ENCODE peak calls at places on chromosomes 16 and 17, in seven cellular contexts. One of them, this sample, is unnamed.

GRCh38 chr17:80034977-80035686 is 540 bp downstream of the TBC1D16 start:
- DNase-seq in sigmoid colon: no peak
- DNase-seq in KBM-7: peak
- DNase-seq in SK-N-SH: no peak
- DNase-seq in dorsolateral prefrontal cortex: no peak
- DNase-seq in sciatic nerve: no peak
- DNase-seq in GM04504: no peak
- DNase-seq in this sample: no peak

GRCh38 chr16:87534030-87534653 is 41.3 kb upstream of the ZCCHC14 start:
- DNase-seq in GM04504: no peak
- DNase-seq in SK-N-SH: no peak
- DNase-seq in KBM-7: no peak
- DNase-seq in sciatic nerve: no peak
- DNase-seq in dorsolateral prefrontal cortex: no peak
- DNase-seq in sigmoid colon: no peak
- DNase-seq in this sample: no peak

GRCh38 chr17:7177954-7178477 is 1.2 kb downstream of the ASGR1 start:
- DNase-seq in KBM-7: peak
- DNase-seq in SK-N-SH: peak
- DNase-seq in sciatic nerve: no peak
- DNase-seq in dorsolateral prefrontal cortex: no peak
- DNase-seq in GM04504: no peak
- DNase-seq in sigmoid colon: peak
- DNase-seq in this sample: peak

GRCh38 chr17:45332989-45333701 is 16.3 kb upstream of the MAP3K14 start:
- DNase-seq in sigmoid colon: peak
- DNase-seq in sciatic nerve: peak
- DNase-seq in KBM-7: peak
- DNase-seq in SK-N-SH: no peak
- DNase-seq in GM04504: no peak
- DNase-seq in dorsolateral prefrontal cortex: no peak
- DNase-seq in this sample: no peak

GRCh38 chr16:68529608-68529930 is 9.5 kb upstream of the ZFP90 start:
- DNase-seq in SK-N-SH: no peak
- DNase-seq in sciatic nerve: no peak
- DNase-seq in GM04504: no peak
- DNase-seq in dorsolateral prefrontal cortex: no peak
- DNase-seq in KBM-7: no peak
- DNase-seq in sigmoid colon: peak
- DNase-seq in this sample: no peak

GRCh38 chr16:11208916-11209665 is 46.9 kb downstream of the SOCS1 start:
- DNase-seq in SK-N-SH: no peak
- DNase-seq in GM04504: no peak
- DNase-seq in dorsolateral prefrontal cortex: no peak
- DNase-seq in KBM-7: peak
- DNase-seq in sigmoid colon: no peak
- DNase-seq in sciatic nerve: no peak
- DNase-seq in this sample: no peak

GRCh38 chr16:85316944-85317343 is 204.7 kb upstream of the CIBAR2 start:
- DNase-seq in KBM-7: no peak
- DNase-seq in dorsolateral prefrontal cortex: no peak
- DNase-seq in SK-N-SH: no peak
- DNase-seq in GM04504: no peak
- DNase-seq in sigmoid colon: no peak
- DNase-seq in sciatic nerve: no peak
- DNase-seq in this sample: no peak

GRCh38 chr16:74667215-74667765 is 613 bp upstream of the RFWD3 start:
- DNase-seq in KBM-7: peak
- DNase-seq in sciatic nerve: peak
- DNase-seq in GM04504: no peak
- DNase-seq in SK-N-SH: peak
- DNase-seq in sigmoid colon: peak
- DNase-seq in dorsolateral prefrontal cortex: peak
- DNase-seq in this sample: no peak

GRCh38 chr17:61469474-61469873 is 17.3 kb downstream of the TBX4 start:
- DNase-seq in KBM-7: no peak
- DNase-seq in sigmoid colon: peak
- DNase-seq in SK-N-SH: no peak
- DNase-seq in GM04504: no peak
- DNase-seq in sciatic nerve: peak
- DNase-seq in dorsolateral prefrontal cortex: no peak
- DNase-seq in this sample: no peak

GRCh38 chr17:47621293-47622178 is 28.2 kb upstream of the KPNB1 start:
- DNase-seq in SK-N-SH: no peak
- DNase-seq in sigmoid colon: peak
- DNase-seq in KBM-7: no peak
- DNase-seq in dorsolateral prefrontal cortex: no peak
- DNase-seq in sciatic nerve: no peak
- DNase-seq in GM04504: peak
- DNase-seq in this sample: no peak

GRCh38 chr17:63550816-63551639 is 751 bp downstream of the DCAF7 start:
- DNase-seq in dorsolateral prefrontal cortex: no peak
- DNase-seq in sigmoid colon: no peak
- DNase-seq in sciatic nerve: no peak
- DNase-seq in KBM-7: peak
- DNase-seq in GM04504: no peak
- DNase-seq in SK-N-SH: peak
- DNase-seq in this sample: no peak

GRCh38 chr16:85125570-85126382 is 13.5 kb upstream of the CIBAR2 start:
- DNase-seq in dorsolateral prefrontal cortex: no peak
- DNase-seq in GM04504: no peak
- DNase-seq in sigmoid colon: no peak
- DNase-seq in KBM-7: no peak
- DNase-seq in SK-N-SH: no peak
- DNase-seq in sciatic nerve: no peak
- DNase-seq in this sample: no peak

GRCh38 chr17:43092891-43093290 is 32.3 kb downstream of the BRCA1 start:
- DNase-seq in KBM-7: no peak
- DNase-seq in GM04504: peak
- DNase-seq in sigmoid colon: no peak
- DNase-seq in sciatic nerve: no peak
- DNase-seq in SK-N-SH: no peak
- DNase-seq in dorsolateral prefrontal cortex: no peak
- DNase-seq in this sample: no peak

GRCh38 chr16:65904361-65904760 is 462.1 kb upstream of the CDH5 start:
- DNase-seq in dorsolateral prefrontal cortex: no peak
- DNase-seq in KBM-7: no peak
- DNase-seq in GM04504: no peak
- DNase-seq in sciatic nerve: no peak
- DNase-seq in SK-N-SH: no peak
- DNase-seq in sigmoid colon: no peak
- DNase-seq in this sample: no peak

GRCh38 chr17:82972836-82973372 is 106.5 kb upstream of the METRNL start:
- DNase-seq in SK-N-SH: peak
- DNase-seq in KBM-7: no peak
- DNase-seq in sigmoid colon: no peak
- DNase-seq in GM04504: no peak
- DNase-seq in sciatic nerve: no peak
- DNase-seq in dorsolateral prefrontal cortex: no peak
- DNase-seq in this sample: no peak

GRCh38 chr17:38967290-38967738 is at the start of gene FBXO47:
- DNase-seq in SK-N-SH: no peak
- DNase-seq in KBM-7: no peak
- DNase-seq in sciatic nerve: peak
- DNase-seq in sigmoid colon: peak
- DNase-seq in GM04504: peak
- DNase-seq in dorsolateral prefrontal cortex: peak
- DNase-seq in this sample: no peak

GRCh38 chr17:82534401-82534812 is 14.9 kb downstream of the FOXK2 start:
- DNase-seq in SK-N-SH: no peak
- DNase-seq in sciatic nerve: no peak
- DNase-seq in sigmoid colon: no peak
- DNase-seq in KBM-7: no peak
- DNase-seq in GM04504: no peak
- DNase-seq in dorsolateral prefrontal cortex: no peak
- DNase-seq in this sample: no peak

GRCh38 chr16:29126057-29126494 is 141.2 kb downstream of the LAT start:
- DNase-seq in KBM-7: peak
- DNase-seq in dorsolateral prefrontal cortex: no peak
- DNase-seq in GM04504: no peak
- DNase-seq in sciatic nerve: no peak
- DNase-seq in SK-N-SH: no peak
- DNase-seq in sigmoid colon: no peak
- DNase-seq in this sample: no peak

GRCh38 chr17:34098712-34099111 is 156.4 kb upstream of the CCL2 start:
- DNase-seq in dorsolateral prefrontal cortex: no peak
- DNase-seq in KBM-7: no peak
- DNase-seq in sigmoid colon: no peak
- DNase-seq in sciatic nerve: no peak
- DNase-seq in SK-N-SH: no peak
- DNase-seq in GM04504: no peak
- DNase-seq in this sample: no peak

GRCh38 chr17:34503804-34504203 is 75.6 kb upstream of the TMEM132E start:
- DNase-seq in SK-N-SH: no peak
- DNase-seq in dorsolateral prefrontal cortex: peak
- DNase-seq in sciatic nerve: no peak
- DNase-seq in KBM-7: no peak
- DNase-seq in GM04504: no peak
- DNase-seq in sigmoid colon: no peak
- DNase-seq in this sample: no peak

GRCh38 chr17:1644493-1645206 is 882 bp downstream of the SCARF1 start:
- DNase-seq in KBM-7: peak
- DNase-seq in SK-N-SH: no peak
- DNase-seq in sigmoid colon: no peak
- DNase-seq in GM04504: peak
- DNase-seq in sciatic nerve: no peak
- DNase-seq in dorsolateral prefrontal cortex: no peak
- DNase-seq in this sample: no peak

GRCh38 chr17:32523017-32523680 is 36.4 kb downstream of the CDK5R1 start:
- DNase-seq in KBM-7: no peak
- DNase-seq in GM04504: no peak
- DNase-seq in dorsolateral prefrontal cortex: no peak
- DNase-seq in SK-N-SH: no peak
- DNase-seq in sigmoid colon: peak
- DNase-seq in sciatic nerve: no peak
- DNase-seq in this sample: no peak

GRCh38 chr17:42387663-42388380 is 420 bp downstream of the STAT3 start:
- DNase-seq in SK-N-SH: peak
- DNase-seq in sigmoid colon: peak
- DNase-seq in dorsolateral prefrontal cortex: no peak
- DNase-seq in KBM-7: peak
- DNase-seq in GM04504: no peak
- DNase-seq in sciatic nerve: peak
- DNase-seq in this sample: no peak

GRCh38 chr16:56984639-56985038 is 4.7 kb upstream of the NLRC5 start:
- DNase-seq in sigmoid colon: no peak
- DNase-seq in dorsolateral prefrontal cortex: no peak
- DNase-seq in SK-N-SH: no peak
- DNase-seq in sciatic nerve: no peak
- DNase-seq in GM04504: no peak
- DNase-seq in KBM-7: no peak
- DNase-seq in this sample: no peak

GRCh38 chr16:4659363-4660353 is 33.7 kb upstream of the NUDT16L1 start:
- DNase-seq in SK-N-SH: no peak
- DNase-seq in dorsolateral prefrontal cortex: no peak
- DNase-seq in sciatic nerve: no peak
- DNase-seq in GM04504: no peak
- DNase-seq in KBM-7: no peak
- DNase-seq in sigmoid colon: no peak
- DNase-seq in this sample: no peak

GRCh38 chr16:29315916-29316517 is 90.5 kb downstream of the NPIPB11 start:
- DNase-seq in sigmoid colon: peak
- DNase-seq in KBM-7: no peak
- DNase-seq in dorsolateral prefrontal cortex: no peak
- DNase-seq in SK-N-SH: peak
- DNase-seq in sciatic nerve: no peak
- DNase-seq in GM04504: no peak
- DNase-seq in this sample: no peak

GRCh38 chr17:18363021-18363941 is at the start of gene SHMT1:
- DNase-seq in sciatic nerve: peak
- DNase-seq in GM04504: peak
- DNase-seq in KBM-7: peak
- DNase-seq in dorsolateral prefrontal cortex: peak
- DNase-seq in sigmoid colon: peak
- DNase-seq in SK-N-SH: peak
- DNase-seq in this sample: peak

GRCh38 chr17:82565551-82565950 is 46.0 kb downstream of the FOXK2 start:
- DNase-seq in sciatic nerve: no peak
- DNase-seq in sigmoid colon: no peak
- DNase-seq in GM04504: no peak
- DNase-seq in KBM-7: no peak
- DNase-seq in dorsolateral prefrontal cortex: no peak
- DNase-seq in SK-N-SH: no peak
- DNase-seq in this sample: no peak

GRCh38 chr17:78491236-78492115 is 85.7 kb downstream of the DNAH17 start:
- DNase-seq in dorsolateral prefrontal cortex: no peak
- DNase-seq in GM04504: no peak
- DNase-seq in SK-N-SH: no peak
- DNase-seq in sigmoid colon: no peak
- DNase-seq in sciatic nerve: no peak
- DNase-seq in KBM-7: no peak
- DNase-seq in this sample: no peak

GRCh38 chr17:80461527-80462166 is 14.8 kb downstream of the NPTX1 start:
- DNase-seq in SK-N-SH: no peak
- DNase-seq in GM04504: no peak
- DNase-seq in dorsolateral prefrontal cortex: no peak
- DNase-seq in KBM-7: no peak
- DNase-seq in sigmoid colon: no peak
- DNase-seq in sciatic nerve: no peak
- DNase-seq in this sample: no peak

GRCh38 chr16:80167657-80168056 is 373.1 kb upstream of the DYNLRB2 start:
- DNase-seq in GM04504: no peak
- DNase-seq in KBM-7: no peak
- DNase-seq in sciatic nerve: no peak
- DNase-seq in sigmoid colon: no peak
- DNase-seq in SK-N-SH: no peak
- DNase-seq in dorsolateral prefrontal cortex: no peak
- DNase-seq in this sample: no peak

GRCh38 chr16:28482026-28482425 is 9.8 kb downstream of the CLN3 start:
- DNase-seq in SK-N-SH: no peak
- DNase-seq in KBM-7: no peak
- DNase-seq in GM04504: no peak
- DNase-seq in sigmoid colon: no peak
- DNase-seq in sciatic nerve: no peak
- DNase-seq in dorsolateral prefrontal cortex: no peak
- DNase-seq in this sample: no peak

This sample was measured in HuH-7.5.